ENCODE peak calls at places on chromosomes 4 and X, in eight cellular contexts. One of them, this sample, is unnamed. For H3K9me3, the result is how much of the 10 kb centered on the place peaks cover.

GRCh38 chr4:8688041-8688907 is 95.7 kb downstream of the CPZ start:
- DNase-seq in psoas muscle: no peak
- DNase-seq in SK-N-SH: peak
- DNase-seq in uterus: no peak
- DNase-seq in heart left ventricle: peak
- DNase-seq in Panc1: no peak
- DNase-seq in thoracic aorta: no peak
- DNase-seq in keratinocyte: no peak
- DNase-seq in this sample: no peak

GRCh38 chr4:142944565-142944964 is 98.5 kb upstream of the INPP4B start:
- DNase-seq in Panc1: no peak
- DNase-seq in SK-N-SH: no peak
- DNase-seq in heart left ventricle: no peak
- DNase-seq in psoas muscle: no peak
- DNase-seq in keratinocyte: no peak
- DNase-seq in thoracic aorta: no peak
- DNase-seq in uterus: no peak
- DNase-seq in this sample: no peak

GRCh38 chr4:77188498-77189187 is 31.6 kb downstream of the CCNG2 start:
- DNase-seq in keratinocyte: no peak
- DNase-seq in thoracic aorta: no peak
- DNase-seq in psoas muscle: no peak
- DNase-seq in SK-N-SH: no peak
- DNase-seq in uterus: no peak
- DNase-seq in Panc1: no peak
- DNase-seq in heart left ventricle: no peak
- DNase-seq in this sample: no peak

GRCh38 chrX:150150081-150150779 is 211.9 kb upstream of the EOLA2 start:
- DNase-seq in SK-N-SH: no peak
- DNase-seq in psoas muscle: no peak
- DNase-seq in heart left ventricle: no peak
- DNase-seq in keratinocyte: no peak
- DNase-seq in uterus: no peak
- DNase-seq in Panc1: no peak
- DNase-seq in thoracic aorta: no peak
- DNase-seq in this sample: no peak

GRCh38 chrX:24026403-24026801 is 584 bp downstream of the KLHL15 start:
- DNase-seq in thoracic aorta: no peak
- DNase-seq in uterus: no peak
- DNase-seq in SK-N-SH: peak
- DNase-seq in keratinocyte: no peak
- DNase-seq in psoas muscle: no peak
- DNase-seq in heart left ventricle: no peak
- DNase-seq in Panc1: no peak
- DNase-seq in this sample: no peak

GRCh38 chrX:106286053-106286650 is 118.0 kb downstream of the PWWP3B start:
- DNase-seq in Panc1: no peak
- DNase-seq in thoracic aorta: no peak
- DNase-seq in keratinocyte: no peak
- DNase-seq in SK-N-SH: no peak
- DNase-seq in heart left ventricle: no peak
- DNase-seq in uterus: no peak
- DNase-seq in psoas muscle: no peak
- DNase-seq in this sample: no peak

GRCh38 chr4:70688795-70689231 is 481 bp downstream of the UTP3 start:
- DNase-seq in keratinocyte: no peak
- DNase-seq in SK-N-SH: peak
- DNase-seq in heart left ventricle: no peak
- DNase-seq in uterus: no peak
- DNase-seq in thoracic aorta: no peak
- DNase-seq in Panc1: no peak
- DNase-seq in psoas muscle: no peak
- DNase-seq in this sample: no peak

GRCh38 chrX:15749642-15750610 is 11.9 kb downstream of the CA5B start:
- DNase-seq in Panc1: no peak
- DNase-seq in uterus: no peak
- DNase-seq in thoracic aorta: no peak
- DNase-seq in heart left ventricle: no peak
- DNase-seq in psoas muscle: no peak
- DNase-seq in keratinocyte: no peak
- DNase-seq in SK-N-SH: no peak
- DNase-seq in this sample: no peak

GRCh38 chr4:8403173-8403753 is 37.3 kb downstream of the ACOX3 start:
- DNase-seq in psoas muscle: peak
- DNase-seq in heart left ventricle: peak
- DNase-seq in uterus: peak
- DNase-seq in SK-N-SH: peak
- DNase-seq in Panc1: no peak
- DNase-seq in thoracic aorta: peak
- DNase-seq in keratinocyte: no peak
- DNase-seq in this sample: peak

GRCh38 chrX:49064303-49064702 is 5.5 kb downstream of the CCDC120 start:
- DNase-seq in thoracic aorta: no peak
- DNase-seq in SK-N-SH: no peak
- DNase-seq in Panc1: no peak
- DNase-seq in uterus: no peak
- DNase-seq in psoas muscle: no peak
- DNase-seq in keratinocyte: no peak
- DNase-seq in heart left ventricle: no peak
- DNase-seq in this sample: no peak

GRCh38 chrX:40143001-40143400 is 45.2 kb upstream of the BCOR start:
- DNase-seq in Panc1: no peak
- DNase-seq in heart left ventricle: no peak
- DNase-seq in uterus: no peak
- DNase-seq in psoas muscle: no peak
- DNase-seq in keratinocyte: no peak
- DNase-seq in SK-N-SH: no peak
- DNase-seq in thoracic aorta: no peak
- DNase-seq in this sample: no peak

GRCh38 chrX:70096052-70096451 is 33.8 kb downstream of the OTUD6A start:
- DNase-seq in heart left ventricle: no peak
- DNase-seq in Panc1: no peak
- DNase-seq in uterus: no peak
- DNase-seq in SK-N-SH: no peak
- DNase-seq in thoracic aorta: no peak
- DNase-seq in keratinocyte: no peak
- DNase-seq in psoas muscle: no peak
- DNase-seq in this sample: no peak

GRCh38 chr4:8911311-8912088 is 39.9 kb upstream of the HMX1 start:
- DNase-seq in thoracic aorta: no peak
- DNase-seq in keratinocyte: no peak
- DNase-seq in heart left ventricle: no peak
- DNase-seq in uterus: peak
- DNase-seq in Panc1: no peak
- DNase-seq in SK-N-SH: peak
- DNase-seq in psoas muscle: peak
- DNase-seq in this sample: peak

GRCh38 chr4:146110847-146111485 is 64.6 kb upstream of the LSM6 start:
- DNase-seq in heart left ventricle: no peak
- DNase-seq in thoracic aorta: no peak
- DNase-seq in Panc1: no peak
- DNase-seq in keratinocyte: no peak
- DNase-seq in SK-N-SH: no peak
- DNase-seq in uterus: no peak
- DNase-seq in psoas muscle: no peak
- DNase-seq in this sample: no peak

GRCh38 chr4:118350961-118351360 is 1.8 kb downstream of the PRSS12 start:
- DNase-seq in uterus: no peak
- DNase-seq in psoas muscle: no peak
- DNase-seq in Panc1: no peak
- DNase-seq in SK-N-SH: no peak
- DNase-seq in heart left ventricle: no peak
- DNase-seq in keratinocyte: no peak
- DNase-seq in thoracic aorta: no peak
- DNase-seq in this sample: no peak

GRCh38 chr4:80237992-80238391 is 28.5 kb upstream of the FGF5 start:
- DNase-seq in keratinocyte: peak
- DNase-seq in psoas muscle: no peak
- DNase-seq in thoracic aorta: no peak
- DNase-seq in Panc1: no peak
- DNase-seq in uterus: no peak
- DNase-seq in SK-N-SH: no peak
- DNase-seq in heart left ventricle: no peak
- DNase-seq in this sample: no peak

GRCh38 chr4:37601527-37601926 is 84.6 kb downstream of the RELL1 start:
- DNase-seq in uterus: no peak
- DNase-seq in thoracic aorta: no peak
- DNase-seq in heart left ventricle: no peak
- DNase-seq in SK-N-SH: no peak
- DNase-seq in psoas muscle: no peak
- DNase-seq in keratinocyte: no peak
- DNase-seq in Panc1: no peak
- DNase-seq in this sample: no peak

GRCh38 chrX:120755066-120755846 is 120.4 kb downstream of the CT47B1 start:
- DNase-seq in keratinocyte: no peak
- DNase-seq in SK-N-SH: no peak
- DNase-seq in Panc1: no peak
- DNase-seq in thoracic aorta: no peak
- DNase-seq in heart left ventricle: no peak
- DNase-seq in uterus: no peak
- DNase-seq in psoas muscle: no peak
- DNase-seq in this sample: no peak

GRCh38 chr4:176927664-176928063 is 134.9 kb upstream of the VEGFC start:
- DNase-seq in uterus: no peak
- DNase-seq in SK-N-SH: no peak
- DNase-seq in heart left ventricle: no peak
- DNase-seq in Panc1: no peak
- DNase-seq in thoracic aorta: no peak
- DNase-seq in keratinocyte: no peak
- DNase-seq in psoas muscle: no peak
- DNase-seq in this sample: no peak

GRCh38 chr4:166875821-166876220 is 358.5 kb downstream of the SPOCK3 start:
- DNase-seq in keratinocyte: no peak
- DNase-seq in Panc1: no peak
- DNase-seq in heart left ventricle: no peak
- DNase-seq in thoracic aorta: no peak
- DNase-seq in psoas muscle: no peak
- DNase-seq in SK-N-SH: no peak
- DNase-seq in uterus: no peak
- DNase-seq in this sample: no peak

GRCh38 chr4:123479944-123480343 is 83.3 kb downstream of the SPRY1 start:
- DNase-seq in Panc1: no peak
- DNase-seq in SK-N-SH: no peak
- DNase-seq in heart left ventricle: no peak
- DNase-seq in uterus: no peak
- DNase-seq in psoas muscle: no peak
- DNase-seq in keratinocyte: no peak
- DNase-seq in thoracic aorta: no peak
- DNase-seq in this sample: no peak

GRCh38 chr4:175998782-175999181 is 66.9 kb upstream of the WDR17 start:
- DNase-seq in psoas muscle: no peak
- DNase-seq in heart left ventricle: no peak
- DNase-seq in SK-N-SH: no peak
- DNase-seq in keratinocyte: no peak
- DNase-seq in uterus: no peak
- DNase-seq in Panc1: no peak
- DNase-seq in thoracic aorta: no peak
- DNase-seq in this sample: no peak

GRCh38 chr4:146401274-146401673 is 120.5 kb downstream of the SLC10A7 start:
- DNase-seq in uterus: no peak
- DNase-seq in keratinocyte: no peak
- DNase-seq in heart left ventricle: no peak
- DNase-seq in SK-N-SH: no peak
- DNase-seq in thoracic aorta: no peak
- DNase-seq in psoas muscle: no peak
- DNase-seq in Panc1: no peak
- DNase-seq in this sample: no peak

GRCh38 chr4:67549123-67549522 is 3.8 kb upstream of the CENPC start:
- DNase-seq in Panc1: no peak
- DNase-seq in psoas muscle: no peak
- DNase-seq in keratinocyte: no peak
- DNase-seq in uterus: no peak
- DNase-seq in SK-N-SH: peak
- DNase-seq in heart left ventricle: no peak
- DNase-seq in thoracic aorta: no peak
- DNase-seq in this sample: no peak

GRCh38 chrX:136650811-136651210 is 2.9 kb downstream of the CD40LG start:
- DNase-seq in uterus: no peak
- DNase-seq in keratinocyte: no peak
- DNase-seq in Panc1: no peak
- DNase-seq in psoas muscle: no peak
- DNase-seq in heart left ventricle: no peak
- DNase-seq in thoracic aorta: no peak
- DNase-seq in SK-N-SH: no peak
- DNase-seq in this sample: no peak
- H3K9me3 ChIP-seq in uterus: under half
- H3K9me3 ChIP-seq in keratinocyte: under half
- H3K9me3 ChIP-seq in Panc1: under half
- H3K9me3 ChIP-seq in psoas muscle: under half
- H3K9me3 ChIP-seq in heart left ventricle: under half
- H3K9me3 ChIP-seq in thoracic aorta: under half
- H3K9me3 ChIP-seq in SK-N-SH: under half
- H3K9me3 ChIP-seq in this sample: under half

DNA sequence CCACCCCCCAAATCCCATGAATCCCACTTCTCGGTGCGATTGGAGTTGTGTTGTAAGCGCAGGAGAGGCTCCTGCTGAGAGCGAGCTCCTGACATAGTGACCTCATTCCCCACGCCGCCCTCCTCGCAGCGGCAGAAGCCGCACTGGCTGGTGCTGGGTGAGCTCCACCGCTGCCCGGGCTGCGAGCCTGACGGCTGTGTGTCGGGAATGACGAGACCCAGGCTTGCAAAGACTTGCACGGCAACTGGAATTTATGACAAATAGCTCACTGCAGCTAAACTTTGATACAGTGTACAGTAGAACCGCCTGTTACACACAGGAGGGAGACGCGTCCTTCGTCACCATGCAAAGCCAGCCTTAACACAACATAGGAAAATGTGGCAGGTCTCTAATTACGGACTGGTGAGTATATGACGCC is 82.4 kb downstream of the STOX2 start:
- DNase-seq in uterus: peak
- DNase-seq in psoas muscle: peak
- DNase-seq in heart left ventricle: peak
- DNase-seq in Panc1: no peak
- DNase-seq in keratinocyte: peak
- DNase-seq in SK-N-SH: peak
- DNase-seq in thoracic aorta: peak
- DNase-seq in this sample: no peak
- H3K27ac ChIP-seq in uterus: peak
- H3K27ac ChIP-seq in psoas muscle: peak
- H3K27ac ChIP-seq in heart left ventricle: peak
- H3K27ac ChIP-seq in Panc1: peak
- H3K27ac ChIP-seq in keratinocyte: peak
- H3K27ac ChIP-seq in SK-N-SH: peak
- H3K27ac ChIP-seq in thoracic aorta: peak
- H3K27ac ChIP-seq in this sample: peak

GRCh38 chrX:41558531-41558930 is 111.4 kb downstream of the NYX start:
- DNase-seq in Panc1: no peak
- DNase-seq in heart left ventricle: no peak
- DNase-seq in SK-N-SH: peak
- DNase-seq in keratinocyte: no peak
- DNase-seq in thoracic aorta: no peak
- DNase-seq in uterus: no peak
- DNase-seq in psoas muscle: no peak
- DNase-seq in this sample: no peak
- TF ChIP-seq CTCF in Panc1: peak
- TF ChIP-seq CTCF in heart left ventricle: peak
- TF ChIP-seq CTCF in SK-N-SH: peak
- TF ChIP-seq CTCF in keratinocyte: peak
- TF ChIP-seq CTCF in thoracic aorta: peak
- TF ChIP-seq CTCF in uterus: peak
- TF ChIP-seq CTCF in psoas muscle: peak
- TF ChIP-seq CTCF in this sample: no peak

GRCh38 chr4:242121-242848 is 63.0 kb downstream of the ZNF732 start:
- DNase-seq in Panc1: peak
- DNase-seq in heart left ventricle: peak
- DNase-seq in psoas muscle: peak
- DNase-seq in SK-N-SH: no peak
- DNase-seq in thoracic aorta: no peak
- DNase-seq in keratinocyte: no peak
- DNase-seq in uterus: peak
- DNase-seq in this sample: peak
- H3K9me3 ChIP-seq in Panc1: under half
- H3K9me3 ChIP-seq in heart left ventricle: under half
- H3K9me3 ChIP-seq in psoas muscle: under half
- H3K9me3 ChIP-seq in SK-N-SH: under half
- H3K9me3 ChIP-seq in thoracic aorta: under half
- H3K9me3 ChIP-seq in keratinocyte: under half
- H3K9me3 ChIP-seq in uterus: under half
- H3K9me3 ChIP-seq in this sample: under half